ENCODE peak calls at places on chromosomes 12 and 14, in five cellular contexts. F is A549, T is WTC11, H is K562, C is HepG2. Q is an unnamed sample.

GRCh38 chr14:68662395-68662794 is 130.5 kb downstream of the ZFP36L1 start:
- DNase-seq in F (no peak), T (no peak), H (no peak), C (no peak), Q (no peak)

GRCh38 chr14:61611880-61612630 is 83.3 kb upstream of the HIF1A start:
- DNase-seq in F (no peak), T (no peak), H (no peak), C (no peak), Q (no peak)

GRCh38 chr12:90945070-90945649 is 9.8 kb downstream of the CCER1 start:
- DNase-seq in F (peak), T (no peak), H (peak), C (peak), Q (no peak)

GRCh38 chr14:83433618-83434017 is 1900.0 kb upstream of the SEL1L start:
- DNase-seq in F (no peak), T (no peak), H (no peak), C (no peak), Q (no peak)

GRCh38 chr12:107014050-107014449 is 27.1 kb upstream of the MTERF2 start:
- DNase-seq in F (peak), T (no peak), H (peak), C (peak), Q (no peak)

GRCh38 chr14:78983126-78983525 is 813.0 kb downstream of the NRXN3 start:
- DNase-seq in F (no peak), T (no peak), H (no peak), C (no peak), Q (no peak)

GRCh38 chr12:11273449-11273848 is 3.9 kb upstream of the PRB3 start:
- DNase-seq in F (no peak), T (no peak), H (no peak), C (no peak), Q (no peak)

GRCh38 chr12:122022393-122023338 is 982 bp downstream of the BCL7A start:
- DNase-seq in F (no peak), T (peak), H (peak), C (no peak), Q (no peak)

GRCh38 chr14:54570047-54570446 is 3.1 kb downstream of the SAMD4A start:
- DNase-seq in F (no peak), T (no peak), H (no peak), C (no peak), Q (no peak)

GRCh38 chr12:90888316-90888715 is 66.7 kb downstream of the CCER1 start:
- DNase-seq in F (no peak), T (no peak), H (no peak), C (no peak), Q (no peak)

GRCh38 chr14:85350667-85351066 is 179.3 kb upstream of the FLRT2 start:
- DNase-seq in F (no peak), T (no peak), H (no peak), C (no peak), Q (no peak)

GRCh38 chr12:93438266-93439050 is 3.3 kb downstream of the UBE2N start:
- DNase-seq in F (no peak), T (no peak), H (no peak), C (no peak), Q (no peak)

GRCh38 chr14:61607570-61608244 is 87.6 kb upstream of the HIF1A start:
- DNase-seq in F (no peak), T (no peak), H (no peak), C (peak), Q (no peak)

GRCh38 chr14:74975059-74975810 is 19.8 kb upstream of the PGF start:
- DNase-seq in F (no peak), T (peak), H (no peak), C (no peak), Q (no peak)

GRCh38 chr14:32675433-32675832 is 263.2 kb upstream of the NPAS3 start:
- DNase-seq in F (no peak), T (no peak), H (no peak), C (no peak), Q (no peak)

GRCh38 chr14:62168564-62169155 is 406.4 kb downstream of the SNAPC1 start:
- DNase-seq in F (no peak), T (no peak), H (no peak), C (no peak), Q (no peak)

GRCh38 chr12:114710151-114710550 is 26.2 kb upstream of the TBX3 start:
- DNase-seq in F (no peak), T (no peak), H (no peak), C (no peak), Q (no peak)

GRCh38 chr12:4153343-4153892 is 120.1 kb upstream of the CCND2 start:
- DNase-seq in F (no peak), T (no peak), H (peak), C (no peak), Q (peak)

GRCh38 chr12:88833641-88834116 is 253.4 kb upstream of the KITLG start:
- DNase-seq in F (no peak), T (no peak), H (no peak), C (no peak), Q (no peak)

GRCh38 chr12:50050410-50051280 is 6.8 kb upstream of the ASIC1 start:
- DNase-seq in F (no peak), T (peak), H (peak), C (peak), Q (no peak)

GRCh38 chr12:59158066-59158465 is 237.8 kb upstream of the LRIG3 start:
- DNase-seq in F (no peak), T (no peak), H (no peak), C (no peak), Q (no peak)

GRCh38 chr12:45974883-45975282 is 15.5 kb downstream of the SCAF11 start:
- DNase-seq in F (no peak), T (no peak), H (no peak), C (no peak), Q (no peak)

GRCh38 chr12:16359512-16360491 is 12.4 kb downstream of the MGST1 start:
- DNase-seq in F (peak), T (peak), H (peak), C (peak), Q (no peak)

GRCh38 chr14:49637534-49638078 is 2.6 kb upstream of the DNAAF2 start:
- DNase-seq in F (no peak), T (no peak), H (no peak), C (no peak), Q (no peak)

GRCh38 chr12:76030378-76031080 is 1.0 kb downstream of the PHLDA1 start:
- DNase-seq in F (peak), T (peak), H (no peak), C (no peak), Q (no peak)

GRCh38 chr12:4355843-4356327 is 23.6 kb downstream of the FGF23 start:
- DNase-seq in F (peak), T (peak), H (peak), C (peak), Q (no peak)

GRCh38 chr12:6688543-6688999 is 604 bp downstream of the ZNF384 start:
- DNase-seq in F (no peak), T (no peak), H (no peak), C (no peak), Q (peak)

GRCh38 chr12:101078881-101079280 is 131.2 kb downstream of the SLC5A8 start:
- DNase-seq in F (no peak), T (no peak), H (no peak), C (no peak), Q (no peak)

GRCh38 chr14:72049462-72049861 is 117.2 kb downstream of the RGS6 start:
- DNase-seq in F (no peak), T (no peak), H (no peak), C (no peak), Q (peak)

GRCh38 chr14:36313206-36313605 is 7.2 kb downstream of the MBIP start:
- DNase-seq in F (no peak), T (no peak), H (no peak), C (no peak), Q (no peak)

GRCh38 chr12:2334291-2335088 is 281.7 kb downstream of the CACNA1C start:
- DNase-seq in F (no peak), T (no peak), H (peak), C (no peak), Q (no peak)

GRCh38 chr14:31059152-31059924 is 33.2 kb upstream of the STRN3 start:
- DNase-seq in F (peak), T (no peak), H (peak), C (peak), Q (no peak)
- TF ChIP-seq ESRRA in F (no peak), T (no peak), H (peak), C (no peak), Q (no peak)

DNA sequence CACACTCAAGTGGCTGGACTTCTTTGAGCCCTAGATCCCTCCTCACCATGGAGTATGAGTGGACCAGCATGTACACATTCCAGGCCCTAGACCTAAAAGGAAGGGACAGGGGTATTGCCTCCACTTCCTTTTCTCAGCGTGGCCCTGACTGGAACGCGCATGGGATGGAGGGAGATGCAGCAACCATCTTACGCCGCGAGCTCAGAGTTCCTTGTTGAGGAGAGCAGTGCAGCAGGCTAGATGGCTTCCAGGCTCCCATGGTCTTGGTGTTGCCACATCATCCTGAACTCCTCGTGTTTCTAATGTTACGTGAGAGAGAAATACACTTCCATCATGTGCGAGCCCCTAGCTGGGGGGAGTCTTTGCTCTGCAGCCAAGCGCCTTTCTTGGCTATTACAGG is 61.8 kb upstream of the DIO3 start:
- DNase-seq in F (no peak), T (no peak), H (no peak), C (no peak), Q (no peak)
- TF ChIP-seq ESRRA in F (no peak), T (no peak), H (no peak), C (no peak), Q (no peak)

GRCh38 chr12:83763425-83763824 is 1076.7 kb downstream of the TMTC2 start:
- DNase-seq in F (no peak), T (no peak), H (no peak), C (no peak), Q (no peak)
- TF ChIP-seq ESRRA in F (no peak), T (no peak), H (no peak), C (no peak), Q (no peak)

GRCh38 chr12:55676707-55677106 is 31.0 kb downstream of the ITGA7 start:
- DNase-seq in F (no peak), T (no peak), H (no peak), C (no peak), Q (no peak)

GRCh38 chr12:55670213-55670730 is 33.6 kb downstream of the OR10P1 start:
- DNase-seq in F (no peak), T (no peak), H (no peak), C (no peak), Q (no peak)

GRCh38 chr12:55675671-55676070 is 32.0 kb downstream of the ITGA7 start:
- DNase-seq in F (no peak), T (no peak), H (no peak), C (no peak), Q (no peak)

GRCh38 chr12:55671746-55672145 is 35.1 kb downstream of the OR10P1 start:
- DNase-seq in F (no peak), T (no peak), H (no peak), C (no peak), Q (no peak)

GRCh38 chr12:55673638-55674037 is 34.1 kb downstream of the ITGA7 start:
- DNase-seq in F (no peak), T (no peak), H (no peak), C (no peak), Q (peak)
- TF ChIP-seq ESRRA in F (no peak), T (no peak), H (no peak), C (no peak), Q (no peak)

GRCh38 chr14:88681755-88682494 is 110.8 kb downstream of the EML5 start:
- DNase-seq in F (no peak), T (no peak), H (no peak), C (no peak), Q (no peak)

GRCh38 chr14:88688386-88688785 is 104.4 kb downstream of the EML5 start:
- DNase-seq in F (no peak), T (no peak), H (no peak), C (no peak), Q (no peak)

GRCh38 chr14:88683119-88683518 is 109.6 kb downstream of the EML5 start:
- DNase-seq in F (no peak), T (no peak), H (no peak), C (no peak), Q (no peak)

DNA sequence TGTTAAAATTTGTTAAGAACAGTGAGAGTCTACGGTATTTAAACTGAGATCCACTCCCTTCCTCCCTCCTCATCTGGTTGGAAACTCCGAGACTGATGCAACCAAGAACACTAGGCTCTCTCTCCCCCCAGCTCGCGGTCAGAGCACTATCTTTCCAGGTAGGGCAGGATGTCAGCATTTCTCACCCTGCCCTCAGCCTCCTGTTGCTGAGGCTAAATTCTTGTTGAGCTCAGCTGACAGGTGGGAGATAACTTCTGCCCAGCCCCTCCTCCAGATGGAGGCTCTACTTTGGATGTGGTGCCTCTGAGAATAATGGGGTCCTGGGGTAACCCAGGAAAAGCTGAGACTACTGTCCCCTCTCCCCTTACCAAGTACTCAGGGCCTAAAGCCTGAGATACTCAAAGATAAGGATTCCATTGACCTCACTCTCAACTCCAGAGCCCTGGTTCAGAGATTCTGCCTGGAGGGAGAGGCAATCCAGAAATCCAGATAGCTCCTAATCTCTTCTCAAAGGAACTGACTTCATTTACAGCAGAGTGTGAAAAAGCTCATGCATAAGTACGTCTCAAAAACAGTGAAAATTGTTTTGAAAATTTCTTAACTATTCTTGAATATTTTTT is 110.1 kb downstream of the EML5 start:
- DNase-seq in F (no peak), T (peak), H (peak), C (no peak), Q (no peak)
- TF ChIP-seq ESRRA in F (no peak), T (no peak), H (no peak), C (no peak), Q (no peak)

DNA sequence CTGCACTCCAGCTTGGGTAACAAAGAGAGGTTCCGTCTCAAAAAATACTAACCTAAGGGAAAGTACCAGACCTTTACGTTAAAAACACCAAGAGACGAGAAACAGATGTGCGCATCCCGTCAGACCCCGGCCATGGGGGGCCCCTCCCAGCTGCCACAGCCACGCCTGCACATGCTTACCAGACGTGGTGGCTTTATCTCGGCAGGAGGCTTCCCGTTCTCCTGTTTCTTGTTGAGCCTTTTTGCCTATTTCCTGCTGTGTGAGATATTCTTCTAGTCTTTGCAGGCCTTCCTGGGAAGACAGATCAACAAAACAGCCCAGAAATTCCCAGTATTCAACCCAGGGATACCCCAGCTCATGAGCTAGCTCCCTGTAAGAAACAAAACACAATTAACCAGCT is 23.6 kb downstream of the PGAM5 start:
- DNase-seq in F (no peak), T (no peak), H (no peak), C (no peak), Q (no peak)
- TF ChIP-seq ESRRA in F (no peak), T (no peak), H (no peak), C (no peak), Q (no peak)

GRCh38 chr14:51295666-51296263 is 55.7 kb downstream of the TMX1 start:
- DNase-seq in F (peak), T (no peak), H (no peak), C (no peak), Q (no peak)

GRCh38 chr14:51297066-51297465 is 57.0 kb downstream of the TMX1 start:
- DNase-seq in F (no peak), T (no peak), H (no peak), C (no peak), Q (no peak)

GRCh38 chr14:51294951-51295350 is 54.9 kb downstream of the TMX1 start:
- DNase-seq in F (no peak), T (no peak), H (no peak), C (no peak), Q (no peak)

GRCh38 chr14:51302319-51303030 is 62.4 kb downstream of the TMX1 start:
- DNase-seq in F (no peak), T (no peak), H (no peak), C (no peak), Q (no peak)

GRCh38 chr14:51298895-51299294 is 58.8 kb downstream of the TMX1 start:
- DNase-seq in F (no peak), T (no peak), H (no peak), C (no peak), Q (no peak)
- TF ChIP-seq ESRRA in F (no peak), T (no peak), H (no peak), C (no peak), Q (no peak)

DNA sequence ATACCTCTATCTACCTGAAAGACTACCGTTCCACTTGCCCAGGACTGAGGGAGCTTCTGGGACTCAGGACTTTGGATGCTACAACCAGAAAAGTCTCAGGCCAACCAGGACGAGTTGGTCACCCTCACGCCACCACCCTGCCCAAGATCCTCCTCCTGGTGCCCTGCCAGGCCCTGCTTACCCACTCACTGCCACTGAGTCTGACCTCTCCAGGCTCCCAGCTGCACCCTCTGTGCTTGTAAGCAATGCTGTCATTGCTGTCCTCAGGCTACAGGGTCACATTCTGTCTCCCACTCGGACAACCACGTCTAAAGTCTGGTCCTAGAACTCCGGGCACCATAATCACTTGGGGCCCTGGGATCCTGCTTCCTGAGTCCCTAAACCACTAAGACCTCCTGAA is 9.2 kb downstream of the TTC7B start:
- DNase-seq in F (no peak), T (no peak), H (no peak), C (no peak), Q (no peak)
- TF ChIP-seq ESRRA in F (no peak), T (no peak), H (no peak), C (no peak), Q (no peak)